ENCODE peak calls at places on chromosomes 1 and 21, in six cellular contexts. I is cardiac muscle cell, D is uterus, Y is mesenchymal stem cell, Z is fibroblast of lung, T is lower lobe of right lung. Q is an unnamed sample. For H3K4me1, the result is how much of the 10 kb centered on the place peaks cover.

GRCh38 chr1:113353581-113353980 is 36.7 kb upstream of the MAGI3 start:
- DNase-seq in D (no peak), Z (no peak), T (no peak), Y (no peak), I (no peak), Q (no peak)

GRCh38 chr1:66182551-66183178 is 351.3 kb upstream of the SGIP1 start:
- DNase-seq in Z (peak), Y (no peak), D (peak), I (no peak), T (no peak), Q (no peak)

GRCh38 chr1:200240655-200241054 is 169.2 kb downstream of the ZNF281 start:
- DNase-seq in Z (no peak), D (no peak), T (no peak), Y (peak), I (no peak), Q (no peak)

GRCh38 chr1:17563494-17564281 is 24.2 kb downstream of the ARHGEF10L start:
- DNase-seq in T (no peak), D (no peak), Y (no peak), I (no peak), Z (no peak), Q (peak)

GRCh38 chr1:6686294-6686693 is 15.3 kb downstream of the DNAJC11 start:
- DNase-seq in Y (peak), T (no peak), I (no peak), D (no peak), Z (no peak), Q (no peak)

GRCh38 chr1:92577251-92577895 is 90.6 kb upstream of the GFI1 start:
- DNase-seq in Z (peak), D (no peak), T (no peak), I (no peak), Y (no peak), Q (no peak)

GRCh38 chr1:31768939-31769704 is 5.0 kb upstream of the ADGRB2 start:
- DNase-seq in T (no peak), Z (no peak), I (no peak), D (no peak), Y (no peak), Q (no peak)

GRCh38 chr21:28781602-28782274 is 210.9 kb downstream of the LTN1 start:
- DNase-seq in Y (peak), D (no peak), T (no peak), I (peak), Z (peak), Q (no peak)

GRCh38 chr1:202247837-202248795 is 54.5 kb downstream of the LGR6 start:
- DNase-seq in D (no peak), Y (no peak), Z (no peak), I (no peak), T (peak), Q (no peak)

GRCh38 chr21:37915516-37915915 is 741 bp downstream of the KCNJ6 start:
- DNase-seq in Y (no peak), T (no peak), D (no peak), I (peak), Z (no peak), Q (no peak)

GRCh38 chr1:15313012-15313411 is 66.0 kb downstream of the FHAD1 start:
- DNase-seq in Z (no peak), D (no peak), I (no peak), Y (no peak), T (no peak), Q (no peak)

GRCh38 chr1:91872560-91873081 is 13.3 kb downstream of the TGFBR3 start:
- DNase-seq in Y (peak), D (no peak), T (no peak), I (no peak), Z (peak), Q (no peak)

GRCh38 chr1:193104496-193104905 is 713 bp downstream of the GLRX2 start:
- DNase-seq in T (peak), Y (no peak), I (peak), Z (no peak), D (peak), Q (peak)

GRCh38 chr1:118116909-118117308 is 68.1 kb downstream of the SPAG17 start:
- DNase-seq in T (no peak), D (no peak), Z (no peak), Y (no peak), I (no peak), Q (no peak)

GRCh38 chr1:29820401-29820800 is 584.1 kb downstream of the PTPRU start:
- DNase-seq in T (no peak), D (no peak), Z (no peak), I (peak), Y (no peak), Q (no peak)

GRCh38 chr1:49229555-49229954 is 452.9 kb upstream of the BEND5 start:
- DNase-seq in Y (no peak), D (no peak), T (no peak), I (no peak), Z (no peak), Q (no peak)

GRCh38 chr1:52413410-52414104 is 9.2 kb downstream of the PRPF38A start:
- DNase-seq in Y (peak), D (no peak), Z (peak), T (no peak), I (no peak), Q (no peak)

GRCh38 chr21:36321325-36322082 is 1.5 kb downstream of the MORC3 start:
- DNase-seq in D (no peak), T (no peak), Y (peak), I (peak), Z (peak), Q (no peak)

GRCh38 chr21:34862951-34863350 is 186.2 kb downstream of the RUNX1 start:
- DNase-seq in T (no peak), Z (no peak), I (no peak), D (no peak), Y (no peak), Q (no peak)

GRCh38 chr1:175152006-175152652 is 40.4 kb downstream of the KIAA0040 start:
- DNase-seq in Z (peak), T (peak), D (peak), I (peak), Y (peak), Q (peak)

GRCh38 chr1:39890267-39890666 is 7.0 kb upstream of the TRIT1 start:
- DNase-seq in I (no peak), Y (no peak), D (no peak), Z (no peak), T (no peak), Q (no peak)

GRCh38 chr1:153771841-153772593 is 3.2 kb upstream of the SLC27A3 start:
- DNase-seq in Z (no peak), T (no peak), D (peak), Y (no peak), I (no peak), Q (no peak)

GRCh38 chr21:42237577-42237976 is 18.6 kb downstream of the ABCG1 start:
- DNase-seq in I (no peak), T (no peak), D (no peak), Z (no peak), Y (no peak), Q (no peak)

GRCh38 chr1:204072951-204073836 is at the start of gene SOX13:
- DNase-seq in Y (peak), Z (peak), D (peak), T (peak), I (peak), Q (peak)

GRCh38 chr1:209504571-209504970 is 78.9 kb upstream of the CAMK1G start:
- DNase-seq in D (no peak), I (no peak), T (no peak), Z (no peak), Y (no peak), Q (no peak)

GRCh38 chr1:153922076-153922837 is 515 bp downstream of the GATAD2B start:
- DNase-seq in I (no peak), Y (peak), D (peak), T (peak), Z (no peak), Q (no peak)

GRCh38 chr1:32715901-32716311 is 13.3 kb upstream of the SYNC start:
- DNase-seq in D (no peak), Y (no peak), I (no peak), T (no peak), Z (no peak), Q (no peak)

GRCh38 chr1:81472387-81472786 is 328.3 kb upstream of the ADGRL2 start:
- DNase-seq in T (no peak), D (no peak), I (no peak), Z (no peak), Y (peak), Q (no peak)

GRCh38 chr1:209659909-209660308 is 7.7 kb upstream of the LAMB3 start:
- DNase-seq in T (no peak), I (no peak), D (no peak), Y (peak), Z (peak), Q (no peak)

GRCh38 chr1:17984510-17985085 is 123.0 kb upstream of the IGSF21 start:
- DNase-seq in I (peak), T (no peak), Z (no peak), Y (no peak), D (no peak), Q (no peak)

GRCh38 chr1:61330571-61330970 is 248.2 kb downstream of the NFIA start:
- DNase-seq in Y (no peak), I (no peak), T (no peak), D (no peak), Z (no peak), Q (no peak)

GRCh38 chr1:229209386-229209785 is 61.5 kb upstream of the RAB4A start:
- DNase-seq in Z (no peak), T (no peak), D (no peak), Y (peak), I (no peak), Q (no peak)

DNA sequence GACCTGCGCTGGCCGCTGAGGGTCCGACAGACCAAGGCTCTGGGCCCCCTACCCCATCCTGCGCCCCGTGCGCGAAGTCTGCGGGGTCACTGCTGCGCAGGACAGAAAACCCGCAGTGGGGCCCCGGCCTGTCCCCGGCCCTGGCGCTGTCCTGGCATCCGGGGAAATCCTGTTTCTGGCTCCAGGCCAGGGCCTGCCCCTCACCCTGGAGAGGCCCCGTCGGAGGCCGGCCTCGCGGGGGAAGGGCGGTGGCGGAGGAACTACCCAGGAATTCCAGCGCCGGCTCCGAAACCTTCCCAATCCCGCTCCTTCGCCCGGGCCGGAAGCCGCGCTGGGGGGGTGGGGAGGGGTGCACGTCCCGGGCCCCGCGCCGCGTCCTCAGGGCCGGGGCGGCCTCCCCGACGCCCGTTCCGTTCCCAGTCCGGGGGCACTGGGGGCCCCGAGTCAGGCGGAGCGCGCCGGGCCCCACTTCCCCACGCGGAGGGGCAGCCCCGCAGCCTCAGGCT is 77.0 kb downstream of the MORN1 start:
- DNase-seq in Y (peak), D (peak), Z (peak), I (peak), T (peak), Q (peak)
- H3K4me3 ChIP-seq in Y (peak), D (peak), Z (peak), I (peak), T (peak), Q (peak)

GRCh38 chr1:111147948-111148347 is 7.9 kb downstream of the CEPT1 start:
- DNase-seq in Y (no peak), I (no peak), Z (no peak), T (no peak), D (no peak), Q (no peak)

GRCh38 chr1:111148376-111148881 is 8.4 kb downstream of the CEPT1 start:
- DNase-seq in Z (no peak), I (no peak), D (no peak), T (no peak), Y (no peak), Q (no peak)

GRCh38 chr1:111145542-111145941 is 5.5 kb downstream of the CEPT1 start:
- DNase-seq in Y (no peak), Z (no peak), I (no peak), D (no peak), T (no peak), Q (no peak)

GRCh38 chr1:111142358-111142975 is 2.4 kb downstream of the CEPT1 start:
- DNase-seq in D (no peak), T (no peak), Z (no peak), Y (no peak), I (no peak), Q (no peak)

GRCh38 chr1:111145963-111146768 is 6.1 kb downstream of the CEPT1 start:
- DNase-seq in I (no peak), T (no peak), Y (no peak), Z (no peak), D (no peak), Q (no peak)
- H3K4me1 ChIP-seq in I (under half), T (under half), Y (under half), Z (under half), D (under half), Q (under half)

GRCh38 chr1:159408862-159409400 is 23.1 kb upstream of the OR10J4 start:
- DNase-seq in D (no peak), Z (no peak), Y (no peak), T (no peak), I (no peak), Q (no peak)
- H3K4me3 ChIP-seq in D (no peak), Z (no peak), Y (no peak), T (no peak), I (no peak), Q (no peak)

DNA sequence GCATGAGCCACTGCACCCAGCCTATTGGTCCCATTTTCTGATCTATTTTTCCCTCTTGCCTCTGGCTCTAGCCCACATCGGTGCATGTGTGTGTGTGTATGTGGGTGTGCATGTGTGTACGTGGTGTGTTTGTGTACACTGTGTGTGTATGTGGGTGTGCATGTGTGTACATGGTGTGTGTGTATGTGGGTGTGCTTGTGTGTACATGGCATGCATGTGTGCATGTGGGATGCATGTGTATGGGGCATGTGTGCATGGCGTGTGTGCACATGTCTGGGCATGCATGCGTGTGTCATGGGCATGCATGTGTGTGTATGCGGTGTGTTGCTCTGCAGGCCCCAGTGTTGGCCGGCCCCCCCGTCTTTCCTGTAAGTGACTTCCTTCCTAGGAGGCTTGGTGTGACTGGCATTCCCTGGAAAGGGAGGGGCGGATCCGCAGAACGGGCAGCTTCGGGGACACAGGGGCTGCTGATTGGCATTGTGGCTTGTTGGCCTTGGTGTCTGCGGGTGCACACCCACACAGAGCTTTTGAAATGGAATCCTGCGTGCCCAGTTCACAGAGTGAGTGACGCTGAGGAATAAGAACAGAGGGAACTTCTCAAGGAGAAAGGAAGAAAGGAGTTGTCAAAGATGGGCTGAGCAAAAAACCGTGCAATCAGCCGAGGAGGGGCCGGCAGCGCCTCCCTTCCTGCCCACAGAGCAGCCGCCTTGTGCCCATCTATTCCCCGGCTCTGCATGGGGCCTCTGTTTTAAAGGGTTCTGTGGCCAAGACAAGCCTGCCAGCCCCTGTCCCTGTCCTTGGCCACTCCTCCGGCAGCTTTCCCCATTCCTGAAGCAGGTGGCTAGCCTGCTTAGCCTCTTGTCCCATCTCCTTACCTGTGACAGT is 8.0 kb downstream of the PDXK start:
- DNase-seq in Y (no peak), Z (no peak), T (peak), I (no peak), D (no peak), Q (no peak)
- H3K4me1 ChIP-seq in Y (under half), Z (under half), T (half or more), I (under half), D (under half), Q (under half)

GRCh38 chr1:225880210-225880584 is 2.0 kb downstream of the TMEM63A start:
- DNase-seq in Y (no peak), I (no peak), Z (no peak), T (peak), D (no peak), Q (peak)
- H3K4me3 ChIP-seq in Y (no peak), I (no peak), Z (no peak), T (peak), D (no peak), Q (no peak)

GRCh38 chr1:145960468-145961108 is 2.8 kb upstream of the LIX1L start:
- DNase-seq in D (peak), Y (peak), I (peak), T (peak), Z (peak), Q (peak)

GRCh38 chr1:145959957-145960467 is 2.2 kb upstream of the LIX1L start:
- DNase-seq in Z (no peak), D (no peak), I (no peak), T (no peak), Y (no peak), Q (no peak)

GRCh38 chr1:145962157-145963102 is 1.9 kb downstream of the ANKRD34A start:
- DNase-seq in I (no peak), D (peak), T (no peak), Y (peak), Z (no peak), Q (peak)

GRCh38 chr1:145961109-145961424 is 3.2 kb upstream of the LIX1L start:
- DNase-seq in Z (no peak), Y (no peak), I (no peak), T (no peak), D (no peak), Q (no peak)

GRCh38 chr1:145961425-145962156 is 2.8 kb downstream of the ANKRD34A start:
- DNase-seq in T (peak), D (peak), I (peak), Y (peak), Z (no peak), Q (peak)
- H3K4me1 ChIP-seq in T (half or more), D (under half), I (under half), Y (under half), Z (under half), Q (under half)

DNA sequence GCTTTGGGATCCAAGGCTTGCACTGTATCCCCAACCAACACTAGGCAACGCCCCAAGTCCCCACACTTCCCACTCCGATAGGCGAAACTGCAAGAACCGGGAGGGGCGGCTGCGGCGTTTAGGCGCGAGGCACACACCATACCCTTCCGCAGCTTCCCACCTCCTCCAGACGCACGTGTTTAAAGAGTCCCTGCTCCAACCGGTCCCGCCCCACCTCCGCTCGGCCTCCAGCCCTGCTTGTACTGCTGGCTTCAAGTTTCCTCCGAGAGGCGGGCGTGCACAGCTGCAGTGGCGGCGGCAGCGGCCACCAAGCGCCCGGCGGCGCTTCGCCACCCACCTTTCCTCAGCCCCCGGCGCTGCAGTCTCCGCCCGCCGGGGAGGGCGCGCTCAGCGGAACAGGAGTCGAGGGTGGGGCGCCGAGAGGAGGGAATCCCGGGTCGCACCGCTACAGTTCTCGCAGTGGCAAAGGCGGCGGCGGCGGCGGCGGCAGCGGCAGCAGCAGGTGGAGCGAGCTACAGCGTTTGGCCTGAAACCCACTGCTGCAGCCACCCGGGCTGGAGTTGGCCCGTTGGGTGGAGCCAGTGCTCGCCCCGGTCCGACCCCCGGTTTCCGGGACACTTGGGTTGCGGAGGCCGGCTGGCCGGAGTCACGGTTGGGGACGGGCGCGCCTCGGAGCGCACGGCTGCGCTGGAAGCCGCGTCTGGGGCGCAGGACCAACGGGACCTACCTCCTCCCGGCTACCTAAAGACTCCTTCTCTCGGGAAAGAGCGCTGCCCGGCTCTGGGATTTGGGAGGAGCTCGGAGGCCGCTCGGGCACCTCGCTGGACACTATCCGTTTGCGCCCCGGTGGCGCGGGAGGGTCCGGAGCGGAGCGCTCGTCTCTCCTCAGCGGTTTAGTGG is at the start of gene CNIH3:
- DNase-seq in Z (peak), D (no peak), I (peak), T (no peak), Y (peak), Q (no peak)
- H3K4me3 ChIP-seq in Z (peak), D (peak), I (peak), T (peak), Y (peak), Q (no peak)

GRCh38 chr1:25137521-25138395 is 94.5 kb downstream of the SYF2 start:
- DNase-seq in Z (no peak), D (no peak), T (no peak), Y (no peak), I (no peak), Q (no peak)
- H3K4me1 ChIP-seq in Z (under half), D (under half), T (under half), Y (under half), I (under half), Q (under half)

Q was measured in aorta.